ENCODE peak calls at places on chromosomes 12 and 14, in ten cellular contexts. Y is right lobe of liver, V is lower lobe of right lung, Q is uterus, S is ascending aorta, W is mammary epithelial cell, G is OCI-LY7, E is GM23248, A is fibroblast of lung, Z is dorsolateral prefrontal cortex. C is an unnamed sample.

GRCh38 chr14:62301911-62302310 is 539.7 kb downstream of the SNAPC1 start:
- DNase-seq in V (no peak), Q (no peak), S (no peak), E (peak), G (no peak), A (peak), Y (no peak), Z (no peak), W (peak), C (no peak)

GRCh38 chr12:32116897-32117296 is 10.2 kb downstream of the BICD1 start:
- DNase-seq in E (peak), V (no peak), W (no peak), G (no peak), Q (no peak), Y (no peak), S (no peak), A (peak), Z (no peak), C (no peak)

GRCh38 chr12:120879102-120879501 is 25.1 kb downstream of the SPPL3 start:
- DNase-seq in Q (no peak), Y (no peak), V (no peak), W (peak), E (no peak), G (no peak), S (no peak), A (no peak), Z (no peak), C (no peak)

GRCh38 chr14:102155150-102155549 is 15.5 kb downstream of the WDR20 start:
- DNase-seq in Z (no peak), Q (no peak), S (no peak), V (no peak), A (peak), W (no peak), E (peak), G (no peak), Y (no peak), C (no peak)

GRCh38 chr12:124456652-124457152 is 110.7 kb downstream of the NCOR2 start:
- DNase-seq in A (no peak), W (no peak), V (peak), Z (no peak), Q (no peak), Y (no peak), S (no peak), E (no peak), G (no peak), C (no peak)

GRCh38 chr14:78968249-78968648 is 798.1 kb downstream of the NRXN3 start:
- DNase-seq in Z (no peak), W (no peak), Q (no peak), G (no peak), A (no peak), Y (no peak), V (no peak), S (peak), E (no peak), C (no peak)

GRCh38 chr12:88471641-88472040 is 108.6 kb downstream of the KITLG start:
- DNase-seq in A (peak), W (peak), Y (no peak), S (no peak), V (no peak), Z (no peak), G (no peak), E (peak), Q (no peak), C (no peak)

GRCh38 chr14:45065951-45066350 is 18.0 kb upstream of the PRPF39 start:
- DNase-seq in Z (no peak), Q (no peak), E (no peak), A (no peak), V (no peak), W (no peak), Y (no peak), S (no peak), G (no peak), C (no peak)

GRCh38 chr12:107731376-107731775 is 29.6 kb downstream of the PRDM4 start:
- DNase-seq in E (no peak), G (peak), Q (no peak), A (no peak), S (no peak), Y (no peak), V (no peak), Z (no peak), W (no peak), C (no peak)

GRCh38 chr14:56004807-56005579 is 113.2 kb upstream of the PELI2 start:
- DNase-seq in Y (no peak), E (peak), A (peak), Q (peak), Z (no peak), S (peak), W (no peak), G (peak), V (peak), C (no peak)

GRCh38 chr14:71380271-71380670 is 473.0 kb downstream of the PCNX1 start:
- DNase-seq in G (no peak), W (no peak), E (peak), Y (no peak), S (no peak), Q (no peak), A (peak), Z (no peak), V (no peak), C (no peak)

GRCh38 chr12:1034726-1035457 is 43.9 kb downstream of the ERC1 start:
- DNase-seq in S (no peak), A (no peak), W (no peak), G (no peak), V (no peak), E (no peak), Z (no peak), Y (no peak), Q (no peak), C (no peak)

GRCh38 chr14:98130691-98131090 is 1141.3 kb downstream of the BCL11B start:
- DNase-seq in Q (no peak), E (no peak), Y (no peak), G (no peak), W (peak), S (no peak), A (no peak), Z (no peak), V (no peak), C (no peak)

GRCh38 chr14:59427653-59428578 is 37.3 kb downstream of the GPR135 start:
- DNase-seq in V (no peak), E (peak), A (peak), Q (peak), Y (peak), Z (no peak), W (no peak), S (peak), G (no peak), C (no peak)

GRCh38 chr12:121711925-121712461 is 559 bp upstream of the TMEM120B start:
- DNase-seq in Z (no peak), V (peak), G (peak), A (peak), Y (peak), E (peak), Q (no peak), W (no peak), S (peak), C (no peak)

GRCh38 chr12:122871851-122872785 is 23.8 kb downstream of the VPS37B start:
- DNase-seq in W (peak), Y (peak), A (peak), G (peak), V (peak), Z (peak), Q (peak), S (peak), E (peak), C (no peak)

GRCh38 chr12:121797937-121798801 is 4.7 kb upstream of the RHOF start:
- DNase-seq in Q (peak), S (no peak), G (no peak), V (no peak), E (peak), Z (no peak), A (peak), W (no peak), Y (peak), C (peak)

GRCh38 chr12:45244561-45245348 is 28.9 kb downstream of the ANO6 start:
- DNase-seq in W (no peak), Y (no peak), A (peak), Q (no peak), V (no peak), E (peak), Z (no peak), S (no peak), G (peak), C (no peak)

GRCh38 chr14:88785911-88786310 is 6.8 kb downstream of the EML5 start:
- DNase-seq in A (no peak), G (no peak), Y (no peak), Q (no peak), S (no peak), E (no peak), W (no peak), V (no peak), Z (no peak), C (no peak)

GRCh38 chr12:86193931-86194330 is 62.3 kb downstream of the MGAT4C start:
- DNase-seq in Z (no peak), Q (no peak), G (no peak), A (peak), Y (no peak), S (no peak), V (no peak), W (peak), E (no peak), C (no peak)

GRCh38 chr12:66025477-66025876 is 105.1 kb downstream of the LLPH start:
- DNase-seq in S (no peak), Z (no peak), V (no peak), A (no peak), Q (no peak), W (no peak), G (no peak), Y (no peak), E (no peak), C (no peak)

GRCh38 chr14:92942576-92942975 is 19.6 kb downstream of the CHGA start:
- DNase-seq in E (no peak), V (no peak), Y (no peak), G (no peak), Z (no peak), A (no peak), W (no peak), Q (no peak), S (no peak), C (no peak)

GRCh38 chr12:29320295-29321090 is 60.5 kb downstream of the ERGIC2 start:
- DNase-seq in Q (no peak), V (no peak), Z (no peak), W (peak), S (no peak), E (peak), Y (no peak), A (peak), G (no peak), C (no peak)

GRCh38 chr14:60736494-60736893 is 1.9 kb downstream of the MNAT1 start:
- DNase-seq in Q (no peak), V (no peak), E (peak), Y (no peak), S (no peak), A (peak), W (peak), G (no peak), Z (no peak), C (no peak)

GRCh38 chr14:104864267-104865068 is 600 bp upstream of the CEP170B start:
- DNase-seq in Y (peak), A (no peak), V (peak), Z (no peak), E (peak), Q (peak), S (no peak), G (no peak), W (peak), C (peak)
- H3K27ac ChIP-seq in Y (peak), A (no peak), V (peak), Z (no peak), E (no peak), Q (no peak), S (no peak), G (no peak), W (peak), C (peak)

GRCh38 chr12:108787539-108787938 is 56.2 kb upstream of the CORO1C start:
- DNase-seq in Q (no peak), G (no peak), A (no peak), E (no peak), Y (no peak), S (no peak), W (no peak), Z (no peak), V (no peak), C (no peak)

GRCh38 chr12:108786450-108786849 is 55.1 kb upstream of the CORO1C start:
- DNase-seq in Y (no peak), A (no peak), E (peak), G (no peak), Z (no peak), Q (no peak), S (no peak), W (no peak), V (no peak), C (no peak)

GRCh38 chr12:108788076-108788782 is 56.9 kb upstream of the CORO1C start:
- DNase-seq in Z (no peak), E (peak), A (no peak), Q (peak), W (no peak), V (no peak), S (no peak), Y (no peak), G (no peak), C (no peak)

GRCh38 chr12:108789546-108789945 is 58.2 kb upstream of the CORO1C start:
- DNase-seq in Q (no peak), Z (no peak), V (no peak), A (no peak), E (peak), G (no peak), Y (no peak), S (no peak), W (no peak), C (no peak)

GRCh38 chr12:108788911-108789310 is 57.6 kb upstream of the CORO1C start:
- DNase-seq in Y (no peak), Q (no peak), Z (no peak), V (no peak), A (no peak), W (no peak), S (no peak), E (no peak), G (no peak), C (no peak)
- H3K27ac ChIP-seq in Y (no peak), Q (peak), Z (no peak), V (no peak), A (no peak), W (no peak), S (peak), E (no peak), G (no peak), C (no peak)

GRCh38 chr12:6536894-6537579 is 2.7 kb downstream of the GAPDH start:
- DNase-seq in E (peak), V (no peak), Y (no peak), Z (no peak), G (peak), A (no peak), W (no peak), S (peak), Q (no peak), C (no peak)
- H3K27ac ChIP-seq in E (peak), V (peak), Y (peak), Z (peak), G (peak), A (peak), W (peak), S (peak), Q (peak), C (peak)

GRCh38 chr14:33997611-33998010 is 46.7 kb upstream of the EGLN3 start:
- DNase-seq in A (no peak), V (no peak), E (no peak), G (no peak), W (no peak), Q (no peak), Z (no peak), S (no peak), Y (no peak), C (no peak)
- H3K27ac ChIP-seq in A (no peak), V (no peak), E (no peak), G (no peak), W (no peak), Q (no peak), Z (no peak), S (no peak), Y (no peak), C (no peak)

GRCh38 chr14:53515264-53515663 is 362.1 kb upstream of the DDHD1 start:
- DNase-seq in S (no peak), W (no peak), G (no peak), Y (no peak), A (peak), Z (no peak), V (no peak), Q (no peak), E (no peak), C (no peak)
- H3K27ac ChIP-seq in S (no peak), W (no peak), G (no peak), Y (no peak), A (no peak), Z (no peak), V (no peak), Q (no peak), E (no peak), C (no peak)

C was measured in upper lobe of right lung.